ENCODE peak calls at places on chromosomes 5 and 9, in five cellular contexts. M is GM06990; I is fibroblast of lung; A is CD8-positive, alpha-beta T cell; W is stomach. J is an unnamed sample.

GRCh38 chr5:167939686-167940085 is 351.8 kb upstream of the WWC1 start:
- DNase-seq in W (no peak), M (no peak), I (no peak), A (no peak), J (no peak)

GRCh38 chr5:146291421-146292074 is 47.1 kb upstream of the POU4F3 start:
- DNase-seq in W (no peak), M (no peak), I (peak), A (no peak), J (no peak)

GRCh38 chr5:171131499-171131898 is 177.5 kb upstream of the TLX3 start:
- DNase-seq in W (no peak), M (no peak), I (no peak), A (no peak), J (no peak)

GRCh38 chr9:127810378-127811187 is 7.9 kb downstream of the FPGS start:
- DNase-seq in A (no peak), I (no peak), W (no peak), M (no peak), J (no peak)

GRCh38 chr9:18490591-18491370 is 16.8 kb downstream of the ADAMTSL1 start:
- DNase-seq in I (peak), M (no peak), A (no peak), W (no peak), J (no peak)

GRCh38 chr9:81661339-81661738 is 28.0 kb downstream of the TLE1 start:
- DNase-seq in W (no peak), I (peak), A (no peak), M (no peak), J (no peak)

GRCh38 chr5:119400248-119400647 is 44.4 kb downstream of the TNFAIP8 start:
- DNase-seq in W (no peak), A (no peak), I (no peak), M (no peak), J (no peak)

GRCh38 chr5:43560128-43560527 is 3.3 kb upstream of the PAIP1 start:
- DNase-seq in I (peak), W (no peak), A (no peak), M (no peak), J (no peak)

GRCh38 chr5:71891856-71892255 is 172.8 kb downstream of the CARTPT start:
- DNase-seq in W (no peak), I (no peak), A (no peak), M (no peak), J (peak)

GRCh38 chr9:14209399-14209990 is 104.4 kb downstream of the NFIB start:
- DNase-seq in A (no peak), I (peak), M (no peak), W (no peak), J (no peak)

GRCh38 chr9:38110476-38110875 is 41.4 kb upstream of the SHB start:
- DNase-seq in M (no peak), W (no peak), A (no peak), I (no peak), J (no peak)

GRCh38 chr9:23941051-23941450 is 115.0 kb upstream of the ELAVL2 start:
- DNase-seq in A (no peak), M (no peak), W (no peak), I (no peak), J (no peak)

GRCh38 chr9:6413365-6414263 is 615 bp downstream of the UHRF2 start:
- DNase-seq in W (peak), A (no peak), M (peak), I (no peak), J (peak)

GRCh38 chr5:5473224-5473623 is 50.7 kb downstream of the ICE1 start:
- DNase-seq in W (no peak), I (peak), M (no peak), A (no peak), J (no peak)

GRCh38 chr5:39948867-39949468 is 524.2 kb upstream of the DAB2 start:
- DNase-seq in A (peak), M (peak), I (peak), W (peak), J (peak)

GRCh38 chr5:39360483-39361071 is 3.7 kb downstream of the C9 start:
- DNase-seq in M (peak), W (no peak), A (no peak), I (no peak), J (no peak)

GRCh38 chr9:137972355-137972987 is 94.9 kb downstream of the CACNA1B start:
- DNase-seq in W (no peak), M (no peak), I (no peak), A (no peak), J (no peak)

GRCh38 chr9:132801659-132802058 is 76.4 kb downstream of the AK8 start:
- DNase-seq in A (no peak), W (no peak), I (no peak), M (no peak), J (no peak)

GRCh38 chr5:31485376-31486207 is 46.3 kb downstream of the DROSHA start:
- DNase-seq in M (no peak), I (no peak), W (no peak), A (no peak), J (no peak)

GRCh38 chr9:130263601-130264413 is 1.8 kb upstream of the HMCN2 start:
- DNase-seq in I (no peak), W (no peak), M (no peak), A (no peak), J (no peak)

GRCh38 chr9:114120192-114121014 is 21.3 kb upstream of the KIF12 start:
- DNase-seq in I (no peak), W (no peak), M (no peak), A (no peak), J (no peak)

GRCh38 chr9:112069318-112070169 is 105.6 kb downstream of the SUSD1 start:
- DNase-seq in W (no peak), M (peak), I (no peak), A (no peak), J (no peak)

GRCh38 chr5:146690880-146691355 is 174.9 kb upstream of the GPR151 start:
- DNase-seq in A (no peak), I (no peak), W (no peak), M (no peak), J (no peak)

GRCh38 chr9:103410059-103410458 is 414.9 kb downstream of the CYLC2 start:
- DNase-seq in A (no peak), W (no peak), M (no peak), I (no peak), J (no peak)

GRCh38 chr5:154444559-154445421 is 1.0 kb upstream of the SAP30L start:
- DNase-seq in M (peak), A (no peak), W (no peak), I (peak), J (no peak)

GRCh38 chr5:30099634-30100033 is 1093.9 kb upstream of the CDH6 start:
- DNase-seq in A (no peak), I (peak), W (no peak), M (no peak), J (no peak)

GRCh38 chr5:131595088-131596033 is 39.7 kb downstream of the RAPGEF6 start:
- DNase-seq in W (no peak), M (no peak), A (no peak), I (no peak), J (no peak)

GRCh38 chr5:88827997-88828396 is 55.0 kb downstream of the MEF2C start:
- DNase-seq in A (no peak), I (no peak), W (no peak), M (no peak), J (no peak)

DNA sequence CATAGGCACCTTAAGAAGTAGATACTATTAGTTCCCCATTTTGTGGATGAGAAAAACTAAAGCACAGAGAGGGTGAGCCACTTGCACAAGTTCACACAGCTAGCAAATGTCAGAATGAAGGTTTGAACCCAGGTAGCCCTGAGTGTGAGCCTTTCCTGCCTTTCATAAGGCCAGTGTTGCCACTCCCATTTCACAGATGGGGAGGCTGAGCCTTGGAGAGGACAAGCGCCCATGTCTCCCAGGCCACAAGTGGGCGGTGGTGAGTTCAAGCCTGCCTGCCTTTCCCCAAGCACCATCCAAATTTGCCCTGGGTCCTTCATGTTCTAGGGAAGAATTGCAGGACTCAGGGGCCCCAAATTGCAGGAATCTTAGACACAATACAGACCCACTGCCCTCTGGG is 50.6 kb downstream of the LHX2 start:
- DNase-seq in I (no peak), M (no peak), A (no peak), W (no peak), J (no peak)
- TF ChIP-seq CTCF in I (peak), M (peak), A (no peak), W (no peak), J (no peak)

GRCh38 chr5:121969660-121970295 is 8.0 kb downstream of the SRFBP1 start:
- DNase-seq in W (no peak), A (no peak), I (peak), M (no peak), J (no peak)

GRCh38 chr5:121962943-121963342 is 1.2 kb downstream of the SRFBP1 start:
- DNase-seq in I (no peak), M (no peak), W (no peak), A (no peak), J (no peak)

GRCh38 chr5:121968910-121969607 is 7.3 kb downstream of the SRFBP1 start:
- DNase-seq in A (no peak), W (no peak), I (peak), M (no peak), J (no peak)

GRCh38 chr5:121963409-121963808 is 1.6 kb downstream of the SRFBP1 start:
- DNase-seq in W (no peak), A (no peak), I (no peak), M (no peak), J (no peak)

GRCh38 chr5:121967187-121967586 is 5.4 kb downstream of the SRFBP1 start:
- DNase-seq in W (no peak), I (peak), A (no peak), M (no peak), J (no peak)
- TF ChIP-seq CTCF in W (no peak), I (no peak), A (no peak), M (no peak), J (no peak)

GRCh38 chr5:164597293-164597900 is 1092.0 kb downstream of the MAT2B start:
- DNase-seq in I (no peak), A (no peak), W (no peak), M (no peak), J (peak)
- TF ChIP-seq CTCF in I (no peak), A (no peak), W (no peak), M (peak), J (no peak)

DNA sequence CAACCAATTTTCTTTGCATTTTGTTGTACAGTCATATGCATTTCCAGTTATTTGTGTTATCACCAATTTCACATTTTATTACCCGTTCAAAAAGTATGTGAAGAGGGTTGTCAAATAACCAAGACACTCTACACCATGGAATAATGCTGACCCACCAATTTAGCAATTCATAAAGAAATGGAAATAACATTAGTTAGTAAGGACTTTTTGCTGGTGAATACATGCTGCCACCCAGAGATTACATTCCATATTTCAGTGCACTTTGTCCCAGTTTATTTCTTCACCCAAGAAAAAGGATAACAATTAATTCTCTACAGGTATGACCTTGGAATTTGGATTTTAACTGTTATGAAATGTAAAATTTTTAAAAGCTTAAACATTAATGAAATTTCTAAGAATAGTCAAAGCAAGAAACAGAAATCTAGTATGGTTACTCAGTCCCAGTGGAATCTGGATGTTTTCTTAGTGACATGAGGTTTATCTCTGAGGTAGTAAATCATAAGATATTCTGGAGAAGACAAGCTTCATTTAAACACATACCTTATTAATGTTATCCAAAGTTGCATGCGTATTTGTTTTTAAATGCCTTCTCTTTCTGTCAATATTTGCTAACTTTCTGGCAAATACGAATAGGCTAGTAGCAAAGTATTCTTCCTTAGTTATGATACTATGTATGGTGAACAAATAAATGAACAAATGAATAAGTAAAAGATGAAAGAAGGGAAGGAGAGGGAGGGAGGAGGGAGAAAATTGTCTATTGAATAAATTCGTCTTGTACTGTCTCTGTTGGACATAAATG is 100.6 kb downstream of the CETN3 start:
- DNase-seq in M (no peak), I (no peak), A (no peak), W (no peak), J (no peak)
- TF ChIP-seq CTCF in M (no peak), I (no peak), A (no peak), W (no peak), J (no peak)

GRCh38 chr5:114361724-114362196 is at the start of gene KCNN2:
- DNase-seq in I (peak), A (no peak), M (peak), W (peak), J (peak)

GRCh38 chr5:114360362-114360761 is 1.5 kb upstream of the KCNN2 start:
- DNase-seq in I (peak), W (no peak), A (no peak), M (no peak), J (no peak)

GRCh38 chr5:114362197-114362976 is 517 bp downstream of the KCNN2 start:
- DNase-seq in A (no peak), W (no peak), I (peak), M (peak), J (peak)

GRCh38 chr5:114362977-114363721 is 1.3 kb downstream of the KCNN2 start:
- DNase-seq in A (no peak), I (peak), M (peak), W (no peak), J (no peak)

DNA sequence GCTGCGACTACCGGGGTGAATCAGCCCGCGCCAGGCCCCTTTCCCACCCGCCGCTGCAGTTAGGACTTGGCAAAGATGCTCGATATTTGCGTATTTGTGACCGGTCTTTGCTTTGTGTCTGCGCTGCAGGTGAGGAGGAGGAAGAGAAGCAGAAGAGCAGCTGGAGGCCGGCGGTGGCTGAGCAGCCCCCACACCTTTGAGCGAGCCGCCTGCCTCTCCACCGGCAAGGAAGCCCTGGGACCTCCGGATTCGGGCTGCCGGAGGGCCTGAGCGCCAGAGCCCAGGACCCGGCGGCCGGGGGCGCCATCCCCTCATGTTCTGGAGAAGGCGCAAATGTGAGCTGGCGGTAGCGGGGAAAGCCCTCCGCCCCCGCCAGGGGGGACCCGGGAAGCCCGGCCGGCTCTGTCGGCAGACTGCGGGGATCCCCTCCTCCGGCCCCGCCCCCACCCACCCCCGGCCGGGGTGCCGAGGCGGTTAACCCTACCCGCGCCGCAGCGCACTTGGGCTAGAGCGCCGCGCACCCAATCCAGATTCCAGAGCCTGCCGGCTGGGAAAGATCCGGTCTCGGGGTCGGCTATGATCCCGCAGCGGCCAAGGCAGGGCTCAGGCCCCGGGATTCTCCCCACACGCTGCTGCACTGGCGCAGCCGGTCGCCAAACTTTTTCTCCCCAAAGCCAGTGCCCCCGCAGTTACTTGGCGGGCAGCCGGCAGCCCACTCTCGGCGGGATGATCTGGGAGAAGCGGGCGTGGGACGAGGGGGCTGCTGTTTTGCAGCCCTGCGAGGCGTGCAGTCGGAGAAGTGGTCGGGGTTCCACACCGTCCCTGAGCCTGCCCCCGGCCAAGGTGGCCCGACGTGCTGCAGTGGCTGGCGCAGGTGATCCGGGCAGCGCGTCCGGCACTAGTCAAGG is 800 bp upstream of the KCNN2 start:
- DNase-seq in M (peak), A (no peak), I (peak), W (no peak), J (peak)
- TF ChIP-seq CTCF in M (peak), A (no peak), I (peak), W (no peak), J (no peak)

J was measured in testis.